ENCODE peak calls at places on chromosomes 7 and 10, in five cellular contexts. One of them, this sample, is unnamed.

GRCh38 chr10:63217120-63217605 is 84.0 kb downstream of the NRBF2 start:
- DNase-seq in suprapubic skin: no peak
- DNase-seq in vagina: no peak
- DNase-seq in LoVo: peak; percentile 60
- DNase-seq in SK-N-DZ: peak; percentile 44
- DNase-seq in this sample: no peak

GRCh38 chr7:69597278-69598076 is 798 bp upstream of the AUTS2 start:
- DNase-seq in vagina: no peak
- DNase-seq in suprapubic skin: peak; percentile 80
- DNase-seq in LoVo: no peak
- DNase-seq in SK-N-DZ: peak; percentile 58
- DNase-seq in this sample: no peak

GRCh38 chr10:116849271-116850057 is at the start of gene ENO4:
- DNase-seq in suprapubic skin: no peak
- DNase-seq in SK-N-DZ: peak; percentile 92
- DNase-seq in vagina: peak; percentile 85
- DNase-seq in LoVo: peak; percentile 63
- DNase-seq in this sample: peak; percentile 35

GRCh38 chr7:83119496-83119895 is 43.2 kb downstream of the PCLO start:
- DNase-seq in SK-N-DZ: no peak
- DNase-seq in suprapubic skin: no peak
- DNase-seq in vagina: no peak
- DNase-seq in LoVo: no peak
- DNase-seq in this sample: no peak

GRCh38 chr10:92965314-92965713 is 95.3 kb upstream of the CYP26C1 start:
- DNase-seq in suprapubic skin: no peak
- DNase-seq in vagina: no peak
- DNase-seq in LoVo: peak; percentile 44
- DNase-seq in SK-N-DZ: peak; percentile 39
- DNase-seq in this sample: peak; percentile 19

GRCh38 chr7:32890553-32891045 is 961 bp downstream of the KBTBD2 start:
- DNase-seq in suprapubic skin: no peak
- DNase-seq in LoVo: peak; percentile 72
- DNase-seq in SK-N-DZ: peak; percentile 44
- DNase-seq in vagina: no peak
- DNase-seq in this sample: no peak

GRCh38 chr7:79458796-79459195 is 5.3 kb upstream of the MAGI2 start:
- DNase-seq in vagina: no peak
- DNase-seq in suprapubic skin: no peak
- DNase-seq in LoVo: no peak
- DNase-seq in SK-N-DZ: no peak
- DNase-seq in this sample: no peak

GRCh38 chr10:122375761-122376160 is 1.3 kb downstream of the PLEKHA1 start:
- DNase-seq in vagina: no peak
- DNase-seq in LoVo: no peak
- DNase-seq in suprapubic skin: no peak
- DNase-seq in SK-N-DZ: no peak
- DNase-seq in this sample: no peak

GRCh38 chr10:68543004-68543918 is 15.9 kb upstream of the SLC25A16 start:
- DNase-seq in LoVo: peak; percentile 29
- DNase-seq in SK-N-DZ: no peak
- DNase-seq in vagina: no peak
- DNase-seq in suprapubic skin: no peak
- DNase-seq in this sample: no peak

GRCh38 chr7:104603957-104604356 is 275.6 kb downstream of the LHFPL3 start:
- DNase-seq in suprapubic skin: no peak
- DNase-seq in vagina: no peak
- DNase-seq in SK-N-DZ: no peak
- DNase-seq in LoVo: no peak
- DNase-seq in this sample: no peak

GRCh38 chr10:46234431-46235060 is 52.3 kb upstream of the ANTXRL start:
- DNase-seq in LoVo: no peak
- DNase-seq in suprapubic skin: peak; percentile 47
- DNase-seq in vagina: peak; percentile 79
- DNase-seq in SK-N-DZ: no peak
- DNase-seq in this sample: no peak

GRCh38 chr10:91798736-91799579 is 732 bp downstream of the TNKS2 start:
- DNase-seq in LoVo: peak; percentile 41
- DNase-seq in suprapubic skin: peak; percentile 80
- DNase-seq in SK-N-DZ: peak; percentile 34
- DNase-seq in vagina: no peak
- DNase-seq in this sample: no peak

This sample was measured in non-pigmented ciliary epithelial cell.